ENCODE peak calls at places on chromosomes 6 and 20, in four cellular contexts. E is upper lobe of left lung, F is tibial artery, S is AG10803. W is an unnamed sample.

GRCh38 chr6:67541591-67541990 is 1093.5 kb upstream of the ADGRB3 start:
- DNase-seq in F (no peak), S (no peak), E (no peak), W (no peak)

GRCh38 chr20:58228484-58229197 is at the start of gene ANKRD60:
- DNase-seq in S (peak), F (no peak), E (peak), W (no peak)

GRCh38 chr6:53752856-53753255 is 41.9 kb upstream of the LRRC1 start:
- DNase-seq in S (peak), E (no peak), F (no peak), W (no peak)

GRCh38 chr6:20409427-20409971 is 7.8 kb downstream of the E2F3 start:
- DNase-seq in F (no peak), S (no peak), E (no peak), W (no peak)

GRCh38 chr6:146999766-147000165 is 204.5 kb upstream of the STXBP5 start:
- DNase-seq in F (no peak), S (no peak), E (no peak), W (no peak)

GRCh38 chr20:5975778-5976177 is 25.3 kb downstream of the MCM8 start:
- DNase-seq in F (no peak), E (no peak), S (no peak), W (no peak)

GRCh38 chr6:119348308-119349040 is 1.1 kb downstream of the MAN1A1 start:
- DNase-seq in S (no peak), F (peak), E (peak), W (no peak)

GRCh38 chr20:23659989-23660837 is 22.5 kb upstream of the CST3 start:
- DNase-seq in E (no peak), F (no peak), S (peak), W (no peak)

GRCh38 chr6:109227646-109228045 is 132.3 kb downstream of the CEP57L1 start:
- DNase-seq in E (no peak), F (no peak), S (no peak), W (no peak)

DNA sequence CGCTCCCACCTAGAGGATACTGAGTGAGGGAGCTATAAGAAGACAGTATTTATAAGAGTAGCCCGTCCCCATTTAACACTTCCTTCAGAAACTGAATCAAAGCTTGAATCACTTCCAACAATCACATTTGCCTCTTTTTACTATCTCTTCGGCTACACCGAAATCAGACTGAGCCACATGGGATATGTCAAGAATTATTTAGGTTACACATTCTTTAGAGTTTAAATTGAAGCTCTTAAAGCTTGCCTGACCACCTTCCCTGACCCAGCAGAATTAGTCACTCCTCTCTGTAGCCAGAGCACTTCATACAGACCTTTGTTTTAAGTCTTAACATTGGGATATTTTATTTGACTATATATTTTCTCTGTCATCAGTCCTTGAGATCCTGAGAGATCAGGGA is 163.7 kb downstream of the MAFB start:
- DNase-seq in E (no peak), S (no peak), F (no peak), W (no peak)
- H3K4me3 ChIP-seq in E (no peak), S (no peak), F (no peak), W (no peak)

GRCh38 chr6:150992279-150992678 is 126.8 kb downstream of the MTHFD1L start:
- DNase-seq in F (no peak), S (no peak), E (no peak), W (no peak)

GRCh38 chr6:150992682-150993081 is 127.2 kb downstream of the MTHFD1L start:
- DNase-seq in S (peak), E (no peak), F (no peak), W (no peak)

GRCh38 chr6:150991487-150991886 is 126.0 kb downstream of the MTHFD1L start:
- DNase-seq in F (no peak), E (no peak), S (no peak), W (no peak)

GRCh38 chr6:150987855-150988484 is 122.5 kb downstream of the MTHFD1L start:
- DNase-seq in S (no peak), F (no peak), E (no peak), W (no peak)

GRCh38 chr6:150987371-150987828 is 121.9 kb downstream of the MTHFD1L start:
- DNase-seq in F (no peak), S (no peak), E (no peak), W (no peak)
- H3K4me3 ChIP-seq in F (no peak), S (no peak), E (no peak), W (no peak)

DNA sequence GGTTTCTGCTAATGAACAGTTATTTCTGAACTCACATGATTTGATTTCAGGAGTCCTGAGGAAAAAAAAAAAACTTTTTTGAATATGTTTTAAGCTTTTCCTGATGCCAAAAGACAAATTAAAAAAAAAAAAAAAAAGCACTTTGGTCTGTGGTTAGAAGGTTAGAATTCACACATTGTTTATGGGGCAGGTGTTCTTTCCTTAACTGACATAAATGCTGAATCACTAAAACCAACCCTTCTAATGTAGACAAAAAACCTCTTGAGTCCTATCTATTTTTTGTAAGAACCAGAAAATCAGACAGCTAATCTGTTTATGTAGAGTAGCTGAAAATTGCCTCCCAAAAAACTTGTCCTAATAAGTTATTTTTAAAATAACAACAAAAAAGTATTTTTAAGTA is 20.4 kb downstream of the THEMIS start:
- DNase-seq in F (no peak), S (no peak), E (no peak), W (no peak)
- H3K4me3 ChIP-seq in F (no peak), S (no peak), E (no peak), W (no peak)

GRCh38 chr6:150026976-150027805 is 1.9 kb upstream of the RAET1L start:
- DNase-seq in E (no peak), S (no peak), F (no peak), W (no peak)

GRCh38 chr6:150024646-150025155 is 631 bp downstream of the RAET1L start:
- DNase-seq in E (no peak), S (no peak), F (no peak), W (no peak)

GRCh38 chr6:150027806-150028565 is 2.7 kb upstream of the RAET1L start:
- DNase-seq in F (no peak), E (peak), S (no peak), W (no peak)

GRCh38 chr6:150028799-150029198 is 3.5 kb upstream of the RAET1L start:
- DNase-seq in S (no peak), F (no peak), E (no peak), W (no peak)

GRCh38 chr6:150025201-150025917 is at the start of gene RAET1L:
- DNase-seq in F (no peak), S (peak), E (peak), W (no peak)
- H3K4me3 ChIP-seq in F (peak), S (peak), E (peak), W (peak)

GRCh38 chr20:11980263-11980662 is 62.6 kb downstream of the BTBD3 start:
- DNase-seq in F (no peak), S (no peak), E (no peak), W (no peak)

GRCh38 chr20:11978496-11978895 is 60.8 kb downstream of the BTBD3 start:
- DNase-seq in E (no peak), F (no peak), S (no peak), W (no peak)

GRCh38 chr20:11981366-11981947 is 63.8 kb downstream of the BTBD3 start:
- DNase-seq in S (no peak), E (no peak), F (no peak), W (no peak)

GRCh38 chr20:11976966-11977365 is 59.3 kb downstream of the BTBD3 start:
- DNase-seq in F (no peak), S (no peak), E (no peak), W (no peak)

DNA sequence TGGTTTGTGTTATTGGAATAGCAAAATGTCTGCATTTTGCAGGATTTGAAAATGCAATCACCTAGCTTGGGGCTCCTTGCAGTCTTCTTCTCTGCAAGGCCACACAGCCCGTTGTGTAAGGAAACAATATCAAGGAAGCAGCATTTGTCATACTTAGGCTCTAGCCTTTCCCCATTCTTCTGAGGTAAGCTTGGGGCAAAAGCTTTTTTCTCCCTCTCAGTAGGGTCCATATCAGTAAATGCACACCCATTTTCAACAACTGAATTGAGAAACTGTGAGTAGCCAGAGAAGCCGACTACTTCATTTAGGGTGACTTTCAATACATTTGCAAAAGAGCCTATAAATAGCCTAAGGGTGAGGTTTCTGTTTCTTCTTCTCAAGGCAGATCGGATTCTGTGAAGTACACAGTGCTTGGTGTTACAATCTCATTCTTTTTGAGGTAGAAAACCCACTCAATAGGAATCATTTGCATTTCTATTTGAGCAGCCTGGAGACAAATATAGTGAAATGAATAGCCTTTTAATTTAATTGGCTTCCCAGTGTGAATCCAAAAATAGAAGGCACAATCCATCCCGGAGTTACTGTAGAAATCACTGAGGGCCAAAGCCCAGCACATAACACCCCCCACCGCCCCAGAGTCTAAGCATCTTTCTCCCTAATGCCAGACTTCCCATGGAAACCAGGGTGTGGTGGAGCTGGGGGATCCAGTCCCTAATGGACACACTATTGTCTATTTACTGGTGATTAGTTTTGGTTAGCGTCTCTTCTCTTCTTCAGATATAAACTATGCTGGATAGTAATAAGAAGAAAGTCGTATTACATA is 61.8 kb downstream of the BTBD3 start:
- DNase-seq in F (no peak), E (no peak), S (no peak), W (no peak)
- H3K4me3 ChIP-seq in F (no peak), E (no peak), S (no peak), W (no peak)

DNA sequence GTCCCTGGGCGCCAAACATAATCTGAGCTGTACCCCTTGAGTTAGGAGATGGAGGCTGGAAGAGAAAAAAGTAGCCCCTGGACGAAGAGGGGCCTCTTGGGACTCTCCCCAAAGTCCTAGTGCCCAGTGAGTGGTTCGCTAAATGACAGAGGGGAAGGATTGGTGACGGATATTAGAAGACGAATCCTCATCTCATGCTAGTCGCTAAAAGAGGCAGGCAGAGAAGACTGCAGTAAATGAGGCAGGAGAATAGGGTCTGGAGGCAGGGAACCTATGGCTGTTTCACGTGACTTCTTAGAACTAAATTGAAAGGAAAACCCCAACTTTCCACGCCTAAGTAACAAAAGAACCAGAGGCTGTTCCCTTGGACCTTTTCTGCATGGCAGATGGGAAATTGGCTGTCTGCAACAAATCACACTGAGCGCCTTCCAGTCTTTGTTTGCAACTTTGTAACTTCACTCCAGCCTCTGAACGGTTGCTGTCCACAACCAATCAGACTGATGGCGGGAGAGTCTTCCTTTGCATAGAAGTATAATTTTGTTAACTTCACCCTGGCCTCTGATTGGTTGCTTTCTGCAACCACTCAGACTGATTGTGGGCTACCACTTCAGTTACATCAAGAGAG is 730 bp upstream of the RBL1 start:
- DNase-seq in S (no peak), E (no peak), F (no peak), W (no peak)
- H3K4me3 ChIP-seq in S (no peak), E (peak), F (peak), W (peak)

GRCh38 chr6:52574709-52575489 is 2.0 kb downstream of the TRAM2 start:
- DNase-seq in S (peak), F (peak), E (no peak), W (no peak)
- H3K4me3 ChIP-seq in S (peak), F (peak), E (peak), W (peak)

GRCh38 chr20:50054626-50055511 is 58.1 kb downstream of the UBE2V1 start:
- DNase-seq in E (peak), F (no peak), S (peak), W (no peak)
- H3K4me3 ChIP-seq in E (no peak), F (no peak), S (no peak), W (no peak)

DNA sequence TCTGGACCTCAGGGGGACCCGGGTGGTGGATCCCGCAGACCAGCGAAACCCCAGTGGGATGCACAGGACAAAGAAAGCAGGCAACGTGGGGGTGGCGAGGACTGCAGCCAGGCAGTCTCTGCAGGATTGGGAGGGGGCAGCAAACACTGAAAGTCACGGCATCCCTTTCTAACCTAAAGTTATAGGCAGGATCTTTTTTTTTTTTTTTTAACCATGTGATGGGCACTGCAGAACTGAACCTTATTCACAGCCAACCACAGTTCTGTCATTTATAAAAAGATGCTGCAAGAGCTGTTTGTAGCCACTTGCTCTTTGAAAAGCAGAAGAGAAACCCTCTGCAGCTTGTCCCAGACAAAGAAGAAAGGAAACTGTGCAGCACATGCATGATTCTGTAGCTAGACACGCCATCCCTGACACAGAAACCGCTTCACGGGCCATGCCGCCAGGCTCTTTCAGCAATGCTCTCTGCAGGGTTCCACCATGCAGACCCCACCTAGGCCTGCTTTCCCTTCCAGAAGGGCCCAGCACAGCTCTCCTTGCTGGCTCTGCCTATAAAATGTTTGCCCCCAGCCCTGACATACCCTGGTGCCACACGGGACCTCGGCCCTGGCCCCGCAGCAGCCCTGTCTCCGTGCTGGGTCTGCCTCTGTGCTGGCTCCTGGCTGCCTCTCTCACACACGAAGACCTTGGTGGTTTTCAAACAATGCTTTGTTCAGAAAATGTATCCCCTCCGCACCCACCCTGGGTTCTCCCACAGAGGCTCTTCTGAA is 70.8 kb downstream of the PYGB start:
- DNase-seq in E (peak), S (no peak), F (peak), W (no peak)
- H3K4me3 ChIP-seq in E (no peak), S (no peak), F (no peak), W (no peak)

GRCh38 chr6:14277405-14277930 is 159.9 kb downstream of the CD83 start:
- DNase-seq in S (no peak), F (no peak), E (no peak), W (no peak)

GRCh38 chr6:14276066-14276465 is 158.5 kb downstream of the CD83 start:
- DNase-seq in F (no peak), S (no peak), E (no peak), W (no peak)

GRCh38 chr6:14278000-14278399 is 160.4 kb downstream of the CD83 start:
- DNase-seq in F (no peak), E (no peak), S (no peak), W (no peak)

GRCh38 chr6:14275493-14275851 is 157.9 kb downstream of the CD83 start:
- DNase-seq in S (peak), E (peak), F (no peak), W (no peak)

GRCh38 chr6:14276667-14277404 is 159.3 kb downstream of the CD83 start:
- DNase-seq in S (no peak), F (no peak), E (no peak), W (no peak)
- H3K4me3 ChIP-seq in S (no peak), F (no peak), E (no peak), W (no peak)

W was measured in esophagus squamous epithelium.